ENCODE peak calls at places on chromosomes 12 and 14, in nine cellular contexts. I, K, X, Q, N, B, Z, S and J are unnamed samples.

GRCh38 chr12:48978741-48979601 is 849 bp downstream of the WNT1 start:
- DNase-seq in S (no peak), Z (no peak), I (no peak), Q (no peak), B (peak; percentile 30), N (peak; percentile 40), K (no peak), X (no peak), J (no peak)

GRCh38 chr12:100437038-100437841 is 36.4 kb upstream of the NR1H4 start:
- DNase-seq in I (no peak), X (no peak), K (no peak), Z (no peak), B (no peak), S (no peak), N (no peak), Q (no peak), J (no peak)

GRCh38 chr14:75864352-75864751 is 117.4 kb downstream of the TGFB3 start:
- DNase-seq in X (no peak), B (no peak), K (no peak), Q (peak; percentile 93), Z (no peak), I (no peak), S (no peak), N (no peak), J (no peak)

GRCh38 chr12:4383304-4383865 is 3.9 kb upstream of the FGF23 start:
- DNase-seq in B (peak; percentile 63), Z (no peak), Q (no peak), N (no peak), I (no peak), X (no peak), S (no peak), K (no peak), J (no peak)

GRCh38 chr12:30063435-30063945 is 279.7 kb upstream of the TMTC1 start:
- DNase-seq in N (no peak), Q (no peak), K (no peak), B (no peak), I (no peak), X (no peak), S (no peak), Z (no peak), J (no peak)

GRCh38 chr14:51860836-51861583 is 598 bp downstream of the GNG2 start:
- DNase-seq in Q (no peak), B (no peak), X (no peak), Z (no peak), S (no peak), I (no peak), K (no peak), N (no peak), J (no peak)

GRCh38 chr12:67593041-67593870 is 55.3 kb upstream of the DYRK2 start:
- DNase-seq in Q (peak; percentile 97), I (peak; percentile 58), K (no peak), N (peak; percentile 60), S (no peak), Z (no peak), B (no peak), X (no peak), J (no peak)

GRCh38 chr12:101021911-101022388 is 188.1 kb downstream of the SLC5A8 start:
- DNase-seq in I (no peak), Z (no peak), Q (peak; percentile 74), K (no peak), N (no peak), S (no peak), X (peak; percentile 76), B (no peak), J (no peak)

GRCh38 chr12:40248034-40248433 is 23.2 kb downstream of the LRRK2 start:
- DNase-seq in X (no peak), Z (no peak), S (no peak), Q (no peak), B (no peak), N (no peak), I (no peak), K (no peak), J (no peak)

GRCh38 chr14:55142466-55142865 is 13.4 kb downstream of the LGALS3 start:
- DNase-seq in Q (no peak), N (no peak), Z (no peak), S (no peak), K (no peak), I (no peak), X (no peak), B (no peak), J (no peak)

GRCh38 chr14:55141812-55142211 is 12.8 kb downstream of the LGALS3 start:
- DNase-seq in Q (no peak), K (no peak), I (no peak), B (no peak), Z (no peak), S (no peak), X (no peak), N (no peak), J (no peak)

GRCh38 chr14:55151601-55152000 is 22.5 kb downstream of the LGALS3 start:
- DNase-seq in Q (no peak), S (no peak), K (no peak), X (no peak), N (no peak), Z (no peak), I (no peak), B (no peak), J (no peak)

GRCh38 chr14:55152052-55152753 is 23.2 kb downstream of the LGALS3 start:
- DNase-seq in X (no peak), S (no peak), N (no peak), Z (no peak), I (no peak), Q (no peak), B (no peak), K (no peak), J (no peak)

DNA sequence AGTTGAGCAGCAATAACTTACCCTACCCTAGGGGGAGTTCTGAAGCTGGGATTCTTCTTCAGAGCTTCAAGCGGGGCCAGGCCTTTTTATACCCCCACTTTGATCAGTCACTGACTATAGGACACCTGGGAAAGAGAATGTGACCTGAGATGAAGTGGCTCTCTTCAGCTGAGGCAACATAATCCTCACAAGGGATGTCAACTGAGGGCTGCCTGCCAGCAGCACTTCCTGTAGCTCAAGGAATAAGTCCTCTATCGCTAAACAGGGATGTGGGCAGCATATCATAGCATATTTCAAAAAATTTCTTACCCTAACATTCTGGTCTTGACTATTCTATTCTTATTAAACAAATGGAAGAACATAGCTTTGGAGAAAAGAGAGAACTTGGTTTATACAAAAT is 17.4 kb downstream of the LGALS3 start:
- DNase-seq in Z (no peak), S (no peak), B (no peak), N (no peak), I (no peak), Q (no peak), X (no peak), K (no peak), J (no peak)
- H3K36me3 ChIP-seq in Z (no peaks in the 10 kb centered on the region), S (peaks cover 50% of the 10 kb centered on the region), B (peaks cover 44% of the 10 kb centered on the region), N (no peaks in the 10 kb centered on the region), I (peaks cover 21% of the 10 kb centered on the region), Q (peaks cover 23% of the 10 kb centered on the region), X (no peaks in the 10 kb centered on the region), K (no peaks in the 10 kb centered on the region), J (peaks cover 32% of the 10 kb centered on the region)

GRCh38 chr12:123336530-123336929 is 28.1 kb downstream of the SBNO1 start:
- DNase-seq in K (no peak), I (no peak), N (no peak), B (no peak), X (no peak), Z (no peak), Q (no peak), S (no peak), J (no peak)

GRCh38 chr12:123337053-123337452 is 27.6 kb downstream of the SBNO1 start:
- DNase-seq in K (no peak), S (no peak), X (no peak), Q (no peak), I (no peak), B (no peak), N (no peak), Z (no peak), J (no peak)

GRCh38 chr12:123329799-123330198 is 34.8 kb downstream of the SBNO1 start:
- DNase-seq in B (no peak), N (no peak), Q (no peak), I (no peak), Z (no peak), X (no peak), S (no peak), K (no peak), J (no peak)

GRCh38 chr12:123335490-123335889 is 29.2 kb downstream of the SBNO1 start:
- DNase-seq in S (no peak), Q (no peak), B (no peak), I (no peak), K (no peak), X (no peak), N (no peak), Z (no peak), J (no peak)
- H3K36me3 ChIP-seq in S (peaks cover 90% of the 10 kb centered on the region), Q (peaks cover 23% of the 10 kb centered on the region), B (peaks cover 20% of the 10 kb centered on the region), I (peaks cover 36% of the 10 kb centered on the region), K (peaks cover 22% of the 10 kb centered on the region), X (peaks cover 22% of the 10 kb centered on the region), N (peaks cover 6% of the 10 kb centered on the region), Z (peaks cover 46% of the 10 kb centered on the region), J (peaks cover 84% of the 10 kb centered on the region)

DNA sequence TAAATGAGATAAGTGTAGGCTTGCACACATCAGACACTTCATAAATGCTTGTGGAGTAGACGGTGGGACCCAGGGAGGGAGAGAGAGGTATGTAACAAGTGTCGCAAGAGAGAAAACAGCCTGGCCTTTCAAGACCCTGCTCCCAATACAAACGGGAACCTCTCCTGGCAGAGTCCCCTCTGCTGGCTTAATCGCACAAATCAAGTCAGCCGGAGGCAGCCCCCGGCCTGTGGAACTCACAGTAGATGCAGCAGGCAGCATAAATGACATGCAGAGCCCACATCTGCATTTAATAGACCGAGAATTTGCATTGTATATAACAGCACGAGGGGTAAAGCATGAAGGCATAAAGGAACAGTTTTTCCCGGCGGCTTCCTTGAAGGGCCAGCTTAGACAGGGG is 730 bp downstream of the RTL1 start:
- DNase-seq in N (peak; percentile 9), S (no peak), X (no peak), B (peak; percentile 64), Z (no peak), K (no peak), I (peak; percentile 20), Q (no peak), J (peak; percentile 62)
- H3K36me3 ChIP-seq in N (no peaks in the 10 kb centered on the region), S (no peaks in the 10 kb centered on the region), X (peaks cover 27% of the 10 kb centered on the region), B (no peaks in the 10 kb centered on the region), Z (no peaks in the 10 kb centered on the region), K (no peaks in the 10 kb centered on the region), I (no peaks in the 10 kb centered on the region), Q (no peaks in the 10 kb centered on the region), J (peaks cover 82% of the 10 kb centered on the region)

GRCh38 chr12:75508159-75508558 is 3.2 kb downstream of the KRR1 start:
- DNase-seq in X (no peak), B (no peak), I (no peak), Q (no peak), K (no peak), S (no peak), Z (no peak), N (no peak), J (no peak)

GRCh38 chr12:75509621-75510020 is 1.8 kb downstream of the KRR1 start:
- DNase-seq in X (no peak), S (no peak), Z (no peak), K (no peak), Q (no peak), B (no peak), I (no peak), N (no peak), J (no peak)

GRCh38 chr12:75503459-75503858 is 8.0 kb downstream of the KRR1 start:
- DNase-seq in N (no peak), Z (no peak), B (no peak), S (no peak), Q (no peak), K (no peak), X (no peak), I (no peak), J (no peak)

GRCh38 chr12:75505706-75506312 is 5.6 kb downstream of the KRR1 start:
- DNase-seq in S (no peak), Q (no peak), Z (no peak), N (no peak), X (peak; percentile 60), I (no peak), K (no peak), B (no peak), J (no peak)

GRCh38 chr12:75503866-75504265 is 7.5 kb downstream of the KRR1 start:
- DNase-seq in Z (no peak), I (no peak), X (no peak), B (no peak), S (no peak), Q (no peak), N (no peak), K (no peak), J (no peak)
- H3K36me3 ChIP-seq in Z (peaks cover 63% of the 10 kb centered on the region), I (peaks cover 22% of the 10 kb centered on the region), X (peaks cover 13% of the 10 kb centered on the region), B (peaks cover 16% of the 10 kb centered on the region), S (peaks cover 73% of the 10 kb centered on the region), Q (peaks cover 36% of the 10 kb centered on the region), N (peaks cover 9% of the 10 kb centered on the region), K (peaks cover 39% of the 10 kb centered on the region), J (peaks cover 66% of the 10 kb centered on the region)